ENCODE peak calls at places on chromosomes 6 and 20, in ten cellular contexts. S, A, W, F, R, L, P, Y, V and Q are unnamed samples.

GRCh38 chr20:63696628-63697356 is at the start of gene TNFRSF6B:
- DNase-seq in A (no peak), R (no peak), L (no peak), W (no peak), F (peak; percentile 11), P (no peak), S (no peak), V (peak; percentile 78), Y (peak; percentile 22), Q (peak; percentile 81)

GRCh38 chr6:33279971-33280511 is 3.1 kb downstream of the B3GALT4 start:
- DNase-seq in S (no peak), V (no peak), Y (no peak), L (no peak), W (no peak), F (no peak), P (peak; percentile 64), A (no peak), R (no peak), Q (no peak)

GRCh38 chr6:227074-227782 is 65.1 kb upstream of the DUSP22 start:
- DNase-seq in F (peak; percentile 29), R (no peak), W (no peak), P (no peak), Y (no peak), L (no peak), V (no peak), A (no peak), S (no peak), Q (no peak)

GRCh38 chr6:9205645-9206044 is 770.3 kb upstream of the SLC35B3 start:
- DNase-seq in L (no peak), S (no peak), W (no peak), P (no peak), F (no peak), Y (no peak), A (no peak), R (no peak), V (no peak), Q (no peak)

GRCh38 chr20:53331151-53331973 is 262.3 kb downstream of the ZNF217 start:
- DNase-seq in F (no peak), L (no peak), W (no peak), P (no peak), A (no peak), S (no peak), Y (no peak), V (no peak), R (no peak), Q (no peak)

GRCh38 chr20:32983459-32984112 is 20.6 kb downstream of the SUN5 start:
- DNase-seq in Y (no peak), W (no peak), R (no peak), L (no peak), S (no peak), F (no peak), V (no peak), P (no peak), A (no peak), Q (peak; percentile 58)

GRCh38 chr20:63101781-63102719 is 95.3 kb upstream of the BHLHE23 start:
- DNase-seq in F (peak; percentile 44), R (no peak), P (peak; percentile 24), W (no peak), Y (peak; percentile 28), L (no peak), A (peak; percentile 33), S (no peak), V (peak; percentile 65), Q (peak; percentile 85)

GRCh38 chr6:114648847-114649246 is 306.0 kb upstream of the HS3ST5 start:
- DNase-seq in Y (no peak), V (no peak), L (no peak), S (no peak), A (no peak), W (no peak), R (no peak), F (no peak), P (no peak), Q (no peak)

GRCh38 chr6:75532521-75532920 is 38.9 kb upstream of the FILIP1 start:
- DNase-seq in Y (no peak), R (no peak), L (no peak), S (no peak), P (peak; percentile 15), V (no peak), W (no peak), F (no peak), A (no peak), Q (no peak)

GRCh38 chr6:89986650-89987074 is 92.4 kb downstream of the GJA10 start:
- DNase-seq in S (no peak), A (no peak), F (no peak), L (no peak), R (no peak), V (no peak), W (no peak), P (peak; percentile 89), Y (no peak), Q (no peak)

GRCh38 chr6:125095501-125096301 is 57.9 kb upstream of the TPD52L1 start:
- DNase-seq in Y (no peak), A (no peak), V (no peak), P (peak; percentile 76), L (no peak), S (no peak), F (no peak), R (no peak), W (no peak), Q (no peak)

GRCh38 chr6:151078655-151079054 is 161.1 kb upstream of the AKAP12 start:
- DNase-seq in R (no peak), P (no peak), Y (no peak), W (no peak), V (no peak), S (no peak), F (no peak), L (no peak), A (no peak), Q (no peak)

GRCh38 chr20:36148439-36148838 is 6.1 kb upstream of the EPB41L1 start:
- DNase-seq in S (no peak), F (no peak), Y (no peak), V (no peak), P (no peak), R (no peak), L (no peak), A (no peak), W (no peak), Q (no peak)

GRCh38 chr6:70547313-70547712 is 19.4 kb upstream of the SDHAF4 start:
- DNase-seq in W (no peak), P (peak; percentile 37), S (no peak), V (no peak), F (no peak), R (no peak), A (no peak), L (no peak), Y (no peak), Q (no peak)

GRCh38 chr6:36263390-36263789 is 6.5 kb upstream of the PNPLA1 start:
- DNase-seq in Y (no peak), P (no peak), A (no peak), S (no peak), W (no peak), V (no peak), F (no peak), R (no peak), L (no peak), Q (no peak)

GRCh38 chr6:38375937-38376336 is 263.8 kb downstream of the BTBD9 start:
- DNase-seq in L (no peak), R (no peak), P (no peak), F (no peak), W (no peak), Y (no peak), A (no peak), V (no peak), S (no peak), Q (no peak)

GRCh38 chr6:111381126-111381525 is 101.9 kb downstream of the REV3L start:
- DNase-seq in F (no peak), S (no peak), W (no peak), A (no peak), Y (no peak), L (no peak), V (no peak), R (no peak), P (peak; percentile 41), Q (no peak)

GRCh38 chr6:132790450-132790849 is 8.0 kb downstream of the SLC18B1 start:
- DNase-seq in A (no peak), P (no peak), W (no peak), F (no peak), R (no peak), Y (no peak), S (no peak), L (no peak), V (no peak), Q (no peak)

GRCh38 chr6:149329529-149329928 is 12.0 kb downstream of the TAB2 start:
- DNase-seq in A (no peak), F (no peak), R (no peak), V (no peak), L (no peak), W (no peak), S (no peak), P (no peak), Y (no peak), Q (no peak)
- H3K4me1 ChIP-seq in A (peaks cover 22% of the 10 kb centered on the region), F (peaks cover 15% of the 10 kb centered on the region), R (peaks cover 64% of the 10 kb centered on the region), V (peaks cover 21% of the 10 kb centered on the region), L (no peaks in the 10 kb centered on the region), W (peaks cover 87% of the 10 kb centered on the region), S (peaks cover 72% of the 10 kb centered on the region), P (peaks cover 11% of the 10 kb centered on the region), Y (peaks cover 7% of the 10 kb centered on the region), Q (peaks cover 100% of the 10 kb centered on the region)

GRCh38 chr6:20718705-20719653 is 184.7 kb downstream of the CDKAL1 start:
- DNase-seq in P (no peak), L (no peak), S (no peak), F (no peak), R (no peak), V (no peak), Y (no peak), W (no peak), A (no peak), Q (no peak)
- TF ChIP-seq CTCF in P (no peak), L (no peak), S (no peak), F (no peak), R (no peak), V (no peak), Y (no peak), W (no peak), A (no peak), Q (no peak)

DNA sequence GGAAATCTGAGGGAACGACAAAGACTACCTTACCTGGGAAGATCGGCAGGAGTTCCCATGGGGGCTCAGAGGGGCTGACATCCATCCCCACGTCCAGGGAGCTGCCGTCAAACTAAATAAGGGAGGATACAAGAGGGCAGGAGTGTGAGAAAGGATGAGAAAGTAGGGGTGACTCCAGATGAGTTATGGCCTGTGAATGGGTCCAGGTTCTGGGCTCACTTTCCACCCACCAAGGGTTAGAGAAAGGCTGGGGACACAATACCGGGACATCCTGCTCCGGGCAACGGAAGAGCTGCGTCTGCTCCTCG is 683 bp downstream of the ATF6B start:
- DNase-seq in W (no peak), R (no peak), V (no peak), A (no peak), P (no peak), Y (no peak), F (no peak), S (no peak), L (no peak), Q (no peak)
- TF ChIP-seq POLR2A in W (no peak), R (no peak), V (no peak), A (no peak), P (no peak), Y (no peak), F (no peak), S (no peak), L (no peak), Q (no peak)

DNA sequence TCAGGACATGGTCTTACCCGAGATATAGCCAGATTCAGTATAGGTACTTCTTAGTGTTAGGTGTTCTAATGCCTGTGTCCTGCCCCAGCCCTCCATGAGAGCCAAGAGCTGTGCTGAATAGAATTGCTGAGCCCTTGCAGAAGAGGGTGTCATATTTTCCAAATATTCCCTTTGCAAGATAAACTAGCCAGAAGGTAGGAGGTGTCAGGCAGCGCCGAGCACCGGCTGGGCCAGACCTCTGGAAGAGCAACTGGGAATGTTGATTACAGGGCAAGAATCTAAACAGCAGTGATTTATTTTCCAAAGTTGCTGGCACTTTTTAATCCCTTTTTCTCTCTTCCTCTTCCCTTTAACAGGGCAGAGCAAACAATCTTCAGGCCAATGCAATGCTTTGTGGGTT is 37.1 kb upstream of the EZR start:
- DNase-seq in V (no peak), R (no peak), Y (no peak), L (no peak), W (no peak), P (no peak), A (no peak), S (no peak), F (no peak), Q (no peak)
- H3K4me1 ChIP-seq in V (peaks cover 18% of the 10 kb centered on the region), R (peaks cover 35% of the 10 kb centered on the region), Y (no peaks in the 10 kb centered on the region), L (no peaks in the 10 kb centered on the region), W (peaks cover 16% of the 10 kb centered on the region), P (peaks cover 19% of the 10 kb centered on the region), A (no peaks in the 10 kb centered on the region), S (peaks cover 62% of the 10 kb centered on the region), F (peaks cover 23% of the 10 kb centered on the region), Q (peaks cover 49% of the 10 kb centered on the region)